ENCODE peak calls at places on chromosomes 16 and 17, in five cellular contexts. One of them, this sample, is unnamed.

GRCh38 chr16:15694499-15694898 is 44.5 kb downstream of the NDE1 start:
- DNase-seq in NCI-H460: no peak
- DNase-seq in PC-3: no peak
- DNase-seq in stimulated activated CD8-positive, alpha-beta memory T cell treated with anti-CD3 and anti-CD28 coated beads, Interleukin-4, amount 100 ng/mL, for 1 hour: no peak
- DNase-seq in iris pigment epithelial cell: no peak
- DNase-seq in this sample: no peak

GRCh38 chr17:864315-864714 is 82.2 kb downstream of the MRM3 start:
- DNase-seq in NCI-H460: no peak
- DNase-seq in iris pigment epithelial cell: no peak
- DNase-seq in PC-3: no peak
- DNase-seq in stimulated activated CD8-positive, alpha-beta memory T cell treated with anti-CD3 and anti-CD28 coated beads, Interleukin-4, amount 100 ng/mL, for 1 hour: no peak
- DNase-seq in this sample: no peak

GRCh38 chr16:85550422-85551318 is 62.5 kb upstream of the GSE1 start:
- DNase-seq in stimulated activated CD8-positive, alpha-beta memory T cell treated with anti-CD3 and anti-CD28 coated beads, Interleukin-4, amount 100 ng/mL, for 1 hour: no peak
- DNase-seq in PC-3: no peak
- DNase-seq in NCI-H460: no peak
- DNase-seq in iris pigment epithelial cell: no peak
- DNase-seq in this sample: no peak

GRCh38 chr16:3058173-3059030 is 7.0 kb upstream of the IL32 start:
- DNase-seq in iris pigment epithelial cell: peak
- DNase-seq in NCI-H460: no peak
- DNase-seq in PC-3: peak
- DNase-seq in stimulated activated CD8-positive, alpha-beta memory T cell treated with anti-CD3 and anti-CD28 coated beads, Interleukin-4, amount 100 ng/mL, for 1 hour: no peak
- DNase-seq in this sample: peak

GRCh38 chr17:66964930-66965800 is 658 bp downstream of the CACNG4 start:
- DNase-seq in NCI-H460: no peak
- DNase-seq in PC-3: peak
- DNase-seq in iris pigment epithelial cell: no peak
- DNase-seq in stimulated activated CD8-positive, alpha-beta memory T cell treated with anti-CD3 and anti-CD28 coated beads, Interleukin-4, amount 100 ng/mL, for 1 hour: no peak
- DNase-seq in this sample: no peak

GRCh38 chr17:74212262-74212912 is 984 bp upstream of the TTYH2 start:
- DNase-seq in stimulated activated CD8-positive, alpha-beta memory T cell treated with anti-CD3 and anti-CD28 coated beads, Interleukin-4, amount 100 ng/mL, for 1 hour: no peak
- DNase-seq in PC-3: peak
- DNase-seq in NCI-H460: no peak
- DNase-seq in iris pigment epithelial cell: peak
- DNase-seq in this sample: peak

GRCh38 chr17:68497885-68498319 is 14.3 kb upstream of the PRKAR1A start:
- DNase-seq in PC-3: no peak
- DNase-seq in NCI-H460: no peak
- DNase-seq in stimulated activated CD8-positive, alpha-beta memory T cell treated with anti-CD3 and anti-CD28 coated beads, Interleukin-4, amount 100 ng/mL, for 1 hour: no peak
- DNase-seq in iris pigment epithelial cell: no peak
- DNase-seq in this sample: no peak

GRCh38 chr17:42866631-42867575 is 15.9 kb downstream of the AOC3 start:
- DNase-seq in iris pigment epithelial cell: no peak
- DNase-seq in stimulated activated CD8-positive, alpha-beta memory T cell treated with anti-CD3 and anti-CD28 coated beads, Interleukin-4, amount 100 ng/mL, for 1 hour: no peak
- DNase-seq in NCI-H460: no peak
- DNase-seq in PC-3: no peak
- DNase-seq in this sample: no peak

GRCh38 chr17:63275318-63275967 is 170.7 kb downstream of the CYB561 start:
- DNase-seq in iris pigment epithelial cell: peak
- DNase-seq in stimulated activated CD8-positive, alpha-beta memory T cell treated with anti-CD3 and anti-CD28 coated beads, Interleukin-4, amount 100 ng/mL, for 1 hour: no peak
- DNase-seq in PC-3: peak
- DNase-seq in NCI-H460: peak
- DNase-seq in this sample: peak

GRCh38 chr17:50198026-50198669 is 3.3 kb downstream of the COL1A1 start:
- DNase-seq in stimulated activated CD8-positive, alpha-beta memory T cell treated with anti-CD3 and anti-CD28 coated beads, Interleukin-4, amount 100 ng/mL, for 1 hour: no peak
- DNase-seq in NCI-H460: peak
- DNase-seq in iris pigment epithelial cell: peak
- DNase-seq in PC-3: peak
- DNase-seq in this sample: peak

GRCh38 chr16:68972720-68973119 is 129.4 kb downstream of the TANGO6 start:
- DNase-seq in stimulated activated CD8-positive, alpha-beta memory T cell treated with anti-CD3 and anti-CD28 coated beads, Interleukin-4, amount 100 ng/mL, for 1 hour: no peak
- DNase-seq in PC-3: peak
- DNase-seq in iris pigment epithelial cell: peak
- DNase-seq in NCI-H460: no peak
- DNase-seq in this sample: peak

GRCh38 chr17:50640701-50641338 is 6.1 kb downstream of the ABCC3 start:
- DNase-seq in NCI-H460: no peak
- DNase-seq in PC-3: peak
- DNase-seq in iris pigment epithelial cell: no peak
- DNase-seq in stimulated activated CD8-positive, alpha-beta memory T cell treated with anti-CD3 and anti-CD28 coated beads, Interleukin-4, amount 100 ng/mL, for 1 hour: no peak
- DNase-seq in this sample: peak